ENCODE peak calls at places on chromosome 9, in eight cellular contexts. C, T, U, S, N, B, W and M are unnamed samples. For H3K9me3, the result is how much of the 10 kb centered on the place peaks cover.

GRCh38 chr9:87445646-87446045 is 52.0 kb upstream of the DAPK1 start:
- DNase-seq in C (peak), T (peak), U (peak), S (no peak), N (peak), B (peak), W (peak), M (no peak)

GRCh38 chr9:99023831-99024230 is 80.1 kb downstream of the COL15A1 start:
- DNase-seq in C (no peak), T (peak), U (no peak), S (peak), N (peak), B (no peak), W (no peak), M (no peak)

GRCh38 chr9:82424599-82424998 is 436.0 kb downstream of the SPATA31D1 start:
- DNase-seq in C (no peak), T (no peak), U (no peak), S (no peak), N (no peak), B (no peak), W (no peak), M (no peak)

GRCh38 chr9:17476401-17476800 is 102.5 kb upstream of the SH3GL2 start:
- DNase-seq in C (no peak), T (no peak), U (no peak), S (no peak), N (no peak), B (no peak), W (no peak), M (no peak)

GRCh38 chr9:129509508-129509907 is 111.4 kb downstream of the C9orf50 start:
- DNase-seq in C (no peak), T (peak), U (no peak), S (no peak), N (peak), B (no peak), W (no peak), M (no peak)

GRCh38 chr9:110048473-110048975 is 159.4 kb downstream of the C9orf152 start:
- DNase-seq in C (peak), T (peak), U (peak), S (peak), N (peak), B (peak), W (peak), M (peak)

GRCh38 chr9:4301971-4302427 is 2.1 kb upstream of the GLIS3 start:
- DNase-seq in C (peak), T (peak), U (no peak), S (no peak), N (peak), B (peak), W (no peak), M (no peak)

GRCh38 chr9:114691046-114691955 is 9.3 kb upstream of the TEX48 start:
- DNase-seq in C (peak), T (peak), U (no peak), S (no peak), N (peak), B (no peak), W (no peak), M (peak)

GRCh38 chr9:115606851-115607250 is 488.9 kb upstream of the TNC start:
- DNase-seq in C (no peak), T (peak), U (no peak), S (no peak), N (peak), B (no peak), W (no peak), M (no peak)

GRCh38 chr9:114446036-114446435 is 58.3 kb upstream of the AKNA start:
- DNase-seq in C (no peak), T (peak), U (no peak), S (no peak), N (peak), B (no peak), W (no peak), M (no peak)

GRCh38 chr9:12980482-12980881 is 205.7 kb downstream of the LURAP1L start:
- DNase-seq in C (no peak), T (no peak), U (no peak), S (no peak), N (no peak), B (no peak), W (no peak), M (no peak)

GRCh38 chr9:129285979-129286772 is 108.1 kb upstream of the IER5L start:
- DNase-seq in C (no peak), T (no peak), U (no peak), S (no peak), N (no peak), B (no peak), W (peak), M (no peak)

GRCh38 chr9:7180247-7180646 is 422.5 kb downstream of the KDM4C start:
- DNase-seq in C (no peak), T (no peak), U (no peak), S (no peak), N (no peak), B (no peak), W (no peak), M (no peak)

GRCh38 chr9:7186175-7186574 is 428.4 kb downstream of the KDM4C start:
- DNase-seq in C (no peak), T (peak), U (no peak), S (no peak), N (peak), B (no peak), W (no peak), M (no peak)

DNA sequence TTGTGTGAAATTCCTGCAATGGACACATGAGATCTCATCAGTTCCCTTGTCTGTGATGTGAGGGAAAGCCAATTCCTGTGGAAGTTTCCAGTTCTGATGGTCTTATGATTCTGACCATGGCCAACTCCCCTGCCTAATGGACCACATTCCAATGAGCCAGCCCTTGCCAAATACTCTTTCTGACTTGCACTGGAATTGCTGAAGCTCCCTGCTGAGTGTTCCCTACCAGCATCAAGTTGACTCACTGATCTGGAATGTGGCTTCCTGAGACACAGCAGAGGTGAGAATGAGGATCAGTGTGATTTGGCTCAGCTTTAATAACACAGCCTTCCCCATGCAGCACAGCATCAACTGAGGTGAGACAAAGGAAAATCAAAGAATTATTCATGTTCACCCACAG is 427.8 kb downstream of the KDM4C start:
- DNase-seq in C (peak), T (peak), U (no peak), S (no peak), N (peak), B (no peak), W (no peak), M (no peak)
- H3K9me3 ChIP-seq in C (under half), T (under half), U (under half), S (under half), N (under half), B (under half), W (under half), M (under half)

GRCh38 chr9:122723690-122724089 is at the start of gene OR1L4:
- DNase-seq in C (no peak), T (no peak), U (no peak), S (no peak), N (no peak), B (no peak), W (no peak), M (no peak)
- H3K9me3 ChIP-seq in C (under half), T (under half), U (half or more), S (under half), N (under half), B (under half), W (under half), M (under half)

GRCh38 chr9:5650356-5651105 is 21.6 kb downstream of the RIC1 start:
- DNase-seq in C (no peak), T (no peak), U (no peak), S (no peak), N (no peak), B (no peak), W (no peak), M (no peak)
- H3K9me3 ChIP-seq in C (under half), T (under half), U (under half), S (under half), N (under half), B (under half), W (under half), M (under half)

DNA sequence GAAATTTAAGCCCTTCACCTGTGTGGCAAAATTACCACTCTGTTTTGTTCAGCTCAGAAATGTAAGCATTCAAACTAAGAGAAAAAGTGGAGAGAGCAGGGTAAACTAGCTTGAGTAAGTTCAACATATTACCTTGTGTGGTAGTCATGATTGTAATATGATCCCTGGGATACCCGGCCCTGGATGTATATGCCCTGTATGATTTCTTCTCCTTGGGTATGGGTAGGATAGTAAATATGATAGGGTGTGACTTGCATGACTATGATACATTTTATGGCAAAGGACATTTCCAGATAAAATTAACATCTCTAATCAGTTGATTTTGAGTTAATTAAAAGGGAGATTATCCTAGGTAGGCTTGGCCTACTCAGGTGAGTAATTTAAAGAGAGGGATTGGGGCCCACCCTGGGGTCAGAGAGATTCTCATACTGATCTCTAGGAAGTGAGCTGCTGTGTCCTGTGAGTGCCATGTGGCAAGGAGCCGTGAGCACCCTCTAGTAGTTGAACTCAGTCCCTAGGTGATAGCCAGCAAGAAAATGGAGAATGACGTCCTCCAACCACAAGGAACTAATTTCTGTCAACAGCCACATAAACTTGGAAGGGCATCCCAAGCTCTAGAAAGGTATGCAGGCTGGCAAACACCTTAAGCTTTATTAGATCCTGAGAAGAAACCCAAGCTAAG is 62.2 kb upstream of the ANXA1 start:
- DNase-seq in C (no peak), T (no peak), U (no peak), S (no peak), N (no peak), B (no peak), W (no peak), M (no peak)
- H3K9me3 ChIP-seq in C (under half), T (under half), U (under half), S (under half), N (under half), B (under half), W (under half), M (under half)

GRCh38 chr9:11962327-11962726 is 730.9 kb upstream of the TYRP1 start:
- DNase-seq in C (no peak), T (no peak), U (no peak), S (no peak), N (peak), B (no peak), W (no peak), M (no peak)
- H3K9me3 ChIP-seq in C (under half), T (under half), U (under half), S (under half), N (under half), B (under half), W (under half), M (under half)